ENCODE peak calls at places on chromosome 10, in five cellular contexts. C is heart right ventricle, Y is psoas muscle, K is transverse colon, V is HFF-Myc. Q is an unnamed sample.

GRCh38 chr10:98312816-98313215 is 44.8 kb upstream of the LOXL4 start:
- DNase-seq in Y (no peak), C (no peak), K (no peak), V (no peak), Q (no peak)

GRCh38 chr10:97074256-97075145 is 111.3 kb downstream of the SLIT1 start:
- DNase-seq in Y (no peak), V (no peak), C (no peak), K (no peak), Q (no peak)

GRCh38 chr10:118629211-118629610 is 33.8 kb upstream of the PRLHR start:
- DNase-seq in K (no peak), V (no peak), Y (no peak), C (no peak), Q (no peak)

GRCh38 chr10:12412671-12413368 is 63.5 kb downstream of the CAMK1D start:
- DNase-seq in C (no peak), V (no peak), K (no peak), Y (no peak), Q (no peak)

GRCh38 chr10:76962851-76963250 is 674.8 kb downstream of the KCNMA1 start:
- DNase-seq in C (no peak), V (peak; percentile 57), Y (no peak), K (no peak), Q (no peak)

GRCh38 chr10:19778996-19779395 is 37.2 kb upstream of the PLXDC2 start:
- DNase-seq in C (no peak), Y (no peak), V (no peak), K (no peak), Q (no peak)

GRCh38 chr10:131641231-131641630 is 259.6 kb upstream of the PPP2R2D start:
- DNase-seq in Y (no peak), K (no peak), C (no peak), V (no peak), Q (no peak)

GRCh38 chr10:68604441-68604840 is 44.3 kb downstream of the TET1 start:
- DNase-seq in K (no peak), V (no peak), C (no peak), Y (no peak), Q (no peak)

GRCh38 chr10:110481948-110482347 is 15.8 kb upstream of the DUSP5 start:
- DNase-seq in Y (no peak), C (no peak), V (no peak), K (no peak), Q (no peak)

GRCh38 chr10:112871021-112871420 is 79.0 kb upstream of the TCF7L2 start:
- DNase-seq in Y (no peak), V (no peak), K (no peak), C (no peak), Q (no peak)

GRCh38 chr10:7417103-7417623 is 6.3 kb upstream of the SFMBT2 start:
- DNase-seq in V (no peak), C (no peak), Y (no peak), K (no peak), Q (peak; percentile 4)

GRCh38 chr10:95333997-95334792 is 43.4 kb upstream of the PDLIM1 start:
- DNase-seq in V (peak; percentile 63), K (peak; percentile 57), C (peak; percentile 71), Y (peak; percentile 64), Q (peak; percentile 40)

DNA sequence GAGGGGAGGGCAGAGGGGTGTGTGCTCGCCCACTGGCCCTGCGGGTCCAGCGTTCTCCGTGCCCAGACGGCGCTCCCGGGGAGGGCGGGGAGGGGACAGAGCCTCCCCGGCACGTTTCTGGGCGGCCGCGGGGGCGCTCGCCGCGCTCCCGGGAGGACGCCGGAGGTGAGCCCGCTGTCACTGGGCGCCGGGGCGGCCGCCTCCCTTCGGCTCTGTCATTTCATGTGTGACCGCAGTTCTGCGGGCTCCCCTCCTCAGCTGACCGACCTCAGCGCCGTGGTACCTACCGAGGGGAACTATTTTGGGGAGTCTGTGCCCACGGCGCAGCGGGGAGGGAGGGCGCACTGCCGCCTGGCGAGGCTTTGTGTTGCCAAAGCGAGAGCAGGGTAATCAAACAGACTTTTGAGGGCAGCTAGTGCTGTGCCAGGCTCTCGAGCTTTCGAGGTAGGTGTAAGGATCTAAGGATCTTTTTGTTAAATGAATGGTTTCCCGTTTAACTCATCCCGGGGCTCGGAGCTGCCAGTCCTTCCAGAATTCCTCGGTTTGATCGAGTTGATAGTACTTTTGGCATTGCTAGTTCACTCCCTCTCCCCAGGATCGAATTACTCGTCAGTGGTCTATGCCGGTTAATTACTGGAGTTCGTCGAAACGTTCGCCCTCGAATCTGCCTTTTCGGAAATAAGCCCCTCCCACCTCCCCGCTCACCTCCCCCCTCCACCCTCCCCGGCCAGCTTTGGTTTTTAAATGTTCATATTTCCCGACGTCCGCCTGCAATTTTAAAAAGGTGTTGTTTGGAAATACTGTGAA is 1.9 kb downstream of the ARID5B start:
- DNase-seq in K (peak; percentile 76), Y (peak; percentile 61), C (peak; percentile 67), V (no peak), Q (no peak)
- TF ChIP-seq CTCF in K (no peak), Y (peak; percentile 30), C (peak; percentile 36), V (peak; percentile 16), Q (peak; percentile 22)

DNA sequence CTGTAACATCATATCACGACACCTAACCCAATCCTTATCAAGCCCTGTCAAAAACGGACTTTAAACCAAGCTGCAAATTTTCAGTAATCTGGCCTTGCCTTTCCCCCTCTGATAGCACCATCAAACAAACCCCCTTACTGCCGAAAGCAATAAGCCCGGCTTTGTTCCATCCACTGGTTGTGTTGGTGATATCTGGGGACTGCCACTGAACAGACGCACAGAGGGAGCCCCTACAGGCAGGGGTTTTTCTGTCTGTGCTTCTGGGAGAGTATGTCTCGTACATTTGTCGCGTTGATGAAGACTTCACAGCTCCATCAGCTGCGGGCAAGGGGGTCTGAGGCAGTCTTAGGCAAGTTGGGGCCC is 550 bp upstream of the PLAU start:
- DNase-seq in V (no peak), Y (no peak), K (no peak), C (no peak), Q (no peak)
- TF ChIP-seq CTCF in V (no peak), Y (no peak), K (no peak), C (peak; percentile 7), Q (no peak)

GRCh38 chr10:106355450-106355849 is 809.1 kb downstream of the SORCS1 start:
- DNase-seq in K (no peak), C (no peak), Y (no peak), V (no peak), Q (no peak)
- TF ChIP-seq CTCF in K (no peak), C (no peak), Y (no peak), V (peak; percentile 25), Q (peak; percentile 2)

DNA sequence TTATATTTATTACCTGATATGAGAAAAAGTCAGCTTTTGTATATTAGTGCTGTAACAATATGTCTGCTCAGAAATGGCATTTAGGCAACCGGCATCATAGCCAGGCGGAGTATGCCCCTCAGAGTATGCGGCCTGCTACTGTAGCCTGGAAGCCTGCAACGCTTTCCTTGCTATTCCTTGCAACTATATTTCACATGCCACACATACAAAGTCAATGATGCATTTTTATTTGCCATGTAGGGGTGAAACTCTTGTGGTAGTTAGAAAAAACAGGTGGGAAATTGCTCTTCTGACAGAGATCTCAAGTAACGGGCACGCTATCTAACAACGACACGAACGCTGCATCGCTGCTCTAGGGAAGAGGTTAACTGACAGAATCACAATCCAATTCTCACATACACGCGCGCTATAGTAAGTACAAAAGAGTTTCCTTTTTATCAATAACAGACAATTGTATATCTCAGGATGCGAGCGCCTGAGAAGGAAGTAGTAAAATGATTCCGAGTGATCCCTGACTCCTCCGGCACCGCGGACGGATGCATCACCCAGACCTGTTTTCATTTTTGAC is 5.9 kb downstream of the EBF3 start:
- DNase-seq in C (no peak), Y (no peak), K (no peak), V (no peak), Q (no peak)
- TF ChIP-seq CTCF in C (peak; percentile 42), Y (peak; percentile 57), K (no peak), V (no peak), Q (no peak)